ENCODE peak calls at places on chromosomes 12 and 14, in eight cellular contexts. O, K, N, B, G, J, T and W are unnamed samples.

GRCh38 chr14:30621354-30621953 is 665 bp upstream of the SCFD1 start:
- DNase-seq in K (peak; percentile 6), N (no peak), O (peak; percentile 2), B (no peak), J (no peak), G (no peak), T (peak; percentile 36), W (no peak)

GRCh38 chr12:121590476-121591143 is 9.8 kb upstream of the KDM2B start:
- DNase-seq in K (no peak), B (no peak), O (no peak), G (peak; percentile 71), T (no peak), J (peak; percentile 39), N (no peak), W (no peak)

GRCh38 chr14:92961567-92961855 is 38.6 kb downstream of the CHGA start:
- DNase-seq in N (no peak), G (no peak), O (no peak), T (no peak), B (no peak), K (no peak), J (no peak), W (no peak)

GRCh38 chr14:23101213-23101970 is 3.4 kb downstream of the CIROP start:
- DNase-seq in G (no peak), J (no peak), N (no peak), K (no peak), T (no peak), B (no peak), O (no peak), W (no peak)

GRCh38 chr12:66290716-66291200 is 11.5 kb upstream of the HELB start:
- DNase-seq in J (no peak), K (no peak), O (no peak), N (no peak), T (no peak), B (no peak), G (peak; percentile 22), W (no peak)

GRCh38 chr12:97276198-97276580 is 186.4 kb upstream of the RMST start:
- DNase-seq in G (no peak), T (no peak), B (no peak), N (peak; percentile 12), K (peak; percentile 4), O (peak; percentile 81), J (peak; percentile 23), W (no peak)

GRCh38 chr12:42145197-42145549 is 499 bp upstream of the GXYLT1 start:
- DNase-seq in J (no peak), G (no peak), O (no peak), K (no peak), T (no peak), B (no peak), N (no peak), W (no peak)

GRCh38 chr12:5022465-5023061 is 21.1 kb upstream of the KCNA5 start:
- DNase-seq in N (no peak), J (peak; percentile 32), K (peak; percentile 36), T (peak; percentile 70), O (peak; percentile 5), G (no peak), B (no peak), W (no peak)

GRCh38 chr14:92797935-92798653 is 4.0 kb downstream of the GOLGA5 start:
- DNase-seq in J (no peak), O (no peak), G (no peak), B (no peak), T (no peak), N (no peak), K (no peak), W (no peak)

GRCh38 chr12:110809149-110809548 is 37.6 kb upstream of the CCDC63 start:
- DNase-seq in O (no peak), N (no peak), J (no peak), T (peak; percentile 20), B (no peak), G (no peak), K (no peak), W (no peak)

GRCh38 chr14:104768437-104769323 is 15.7 kb downstream of the SIVA1 start:
- DNase-seq in N (peak; percentile 49), T (peak; percentile 81), J (peak; percentile 100), O (peak; percentile 83), K (peak; percentile 95), G (peak; percentile 93), B (no peak), W (peak; percentile 17)

GRCh38 chr12:21627924-21628323 is 23.3 kb upstream of the GYS2 start:
- DNase-seq in G (no peak), O (no peak), T (no peak), B (no peak), K (no peak), N (no peak), J (no peak), W (no peak)

GRCh38 chr14:37985826-37986470 is 221.8 kb upstream of the SSTR1 start:
- DNase-seq in J (peak; percentile 31), G (peak; percentile 51), K (peak; percentile 51), T (no peak), N (peak; percentile 25), B (peak; percentile 4), O (peak; percentile 36), W (no peak)

GRCh38 chr14:93316716-93317115 is 16.1 kb downstream of the BTBD7 start:
- DNase-seq in T (no peak), G (no peak), O (no peak), N (no peak), J (no peak), B (no peak), K (no peak), W (no peak)

GRCh38 chr12:28088566-28089277 is 101.5 kb upstream of the CCDC91 start:
- DNase-seq in B (no peak), J (no peak), G (no peak), K (no peak), O (no peak), N (peak; percentile 52), T (no peak), W (no peak)

GRCh38 chr14:54348001-54348611 is 48.7 kb upstream of the CDKN3 start:
- DNase-seq in K (peak; percentile 46), T (peak; percentile 43), N (peak; percentile 13), O (peak; percentile 73), J (peak; percentile 37), B (no peak), G (no peak), W (no peak)

GRCh38 chr14:96285667-96286066 is 29.7 kb downstream of the BDKRB1 start:
- DNase-seq in J (no peak), O (no peak), G (no peak), K (no peak), B (no peak), N (no peak), T (no peak), W (no peak)